ENCODE peak calls at places on chromosomes 3 and 15, in four cellular contexts. V is HCT116, Q is K562, Z is H1. X is an unnamed sample.

GRCh38 chr3:23685484-23686258 is 120.1 kb upstream of the UBE2E1 start:
- DNase-seq in V (peak; percentile 99), Z (no peak), Q (peak; percentile 53), X (no peak)

GRCh38 chr15:92666780-92667179 is 11.2 kb upstream of the FAM174B start:
- DNase-seq in Q (no peak), Z (no peak), V (no peak), X (no peak)

GRCh38 chr3:20935791-20936190 is 749.8 kb upstream of the SGO1 start:
- DNase-seq in Z (no peak), Q (no peak), V (no peak), X (no peak)

GRCh38 chr3:184503647-184504046 is 57.9 kb upstream of the EPHB3 start:
- DNase-seq in V (no peak), Q (no peak), Z (no peak), X (no peak)

GRCh38 chr15:70526974-70527325 is 236.4 kb downstream of the UACA start:
- DNase-seq in Q (no peak), V (no peak), Z (no peak), X (no peak)

GRCh38 chr3:51961011-51961410 is 5.8 kb downstream of the GPR62 start:
- DNase-seq in Z (no peak), V (no peak), Q (no peak), X (no peak)

GRCh38 chr3:169939751-169940150 is 26.9 kb upstream of the SEC62 start:
- DNase-seq in Q (no peak), Z (no peak), V (no peak), X (no peak)

GRCh38 chr3:13879946-13880810 is at the start of gene WNT7A:
- DNase-seq in V (no peak), Q (peak; percentile 75), Z (no peak), X (no peak)

GRCh38 chr15:77821188-77821958 is 188.7 kb upstream of the LINGO1 start:
- DNase-seq in Z (peak; percentile 41), Q (peak; percentile 77), V (peak; percentile 37), X (no peak)

GRCh38 chr3:45841380-45841700 is 579 bp downstream of the LZTFL1 start:
- DNase-seq in V (no peak), Q (no peak), Z (no peak), X (no peak)

GRCh38 chr3:126270145-126270811 is 86.9 kb downstream of the KLF15 start:
- DNase-seq in Q (no peak), Z (no peak), V (no peak), X (no peak)

GRCh38 chr15:88106063-88106462 is 150.5 kb downstream of the NTRK3 start:
- DNase-seq in V (no peak), Q (no peak), Z (no peak), X (no peak)

GRCh38 chr3:172110127-172110779 is 70.9 kb downstream of the FNDC3B start:
- DNase-seq in Q (no peak), V (no peak), Z (no peak), X (no peak)

GRCh38 chr3:169945313-169945712 is 21.3 kb upstream of the SEC62 start:
- DNase-seq in Q (peak; percentile 16), Z (no peak), V (no peak), X (peak; percentile 85)

GRCh38 chr15:76865548-76865991 is 39.6 kb downstream of the SCAPER start:
- DNase-seq in Z (no peak), Q (no peak), V (no peak), X (no peak)

GRCh38 chr15:88036154-88036839 is 220.2 kb downstream of the NTRK3 start:
- DNase-seq in Z (no peak), Q (no peak), V (no peak), X (no peak)

GRCh38 chr15:64634020-64634419 is 141.4 kb downstream of the RBPMS2 start:
- DNase-seq in Z (no peak), V (no peak), Q (no peak), X (peak; percentile 96)

GRCh38 chr3:167668651-167669050 is 14.9 kb upstream of the WDR49 start:
- DNase-seq in V (no peak), Q (no peak), Z (no peak), X (no peak)

GRCh38 chr3:56620371-56620770 is 62.7 kb downstream of the TASOR start:
- DNase-seq in Z (no peak), V (no peak), Q (no peak), X (no peak)

GRCh38 chr3:24936574-24936973 is 441.9 kb upstream of the THRB start:
- DNase-seq in Q (no peak), V (no peak), Z (no peak), X (no peak)

GRCh38 chr3:88061749-88062148 is 2.7 kb downstream of the ZNF654 start:
- DNase-seq in V (no peak), Z (no peak), Q (no peak), X (no peak)

GRCh38 chr15:88465633-88466219 is 1.5 kb downstream of the MRPL46 start:
- DNase-seq in Z (no peak), V (no peak), Q (no peak), X (no peak)

GRCh38 chr3:69008980-69009379 is 4.5 kb downstream of the EOGT start:
- DNase-seq in Q (no peak), Z (no peak), V (no peak), X (no peak)

GRCh38 chr3:188830955-188831354 is 340.8 kb upstream of the TPRG1 start:
- DNase-seq in Q (no peak), Z (no peak), V (no peak), X (no peak)

GRCh38 chr3:64667887-64668581 is 19.8 kb downstream of the ADAMTS9 start:
- DNase-seq in Q (no peak), Z (no peak), V (no peak), X (no peak)

GRCh38 chr15:73996939-73997338 is 2.4 kb downstream of the PML start:
- DNase-seq in Q (no peak), V (no peak), Z (no peak), X (no peak)

GRCh38 chr3:14921811-14922705 is 25.3 kb upstream of the NR2C2 start:
- DNase-seq in Z (no peak), V (no peak), Q (no peak), X (no peak)

GRCh38 chr3:100136921-100137320 is 22.6 kb upstream of the FILIP1L start:
- DNase-seq in Q (no peak), Z (no peak), V (no peak), X (no peak)
- TF ChIP-seq EGR1 in Q (no peak), Z (no peak), V (no peak), X (no peak)

DNA sequence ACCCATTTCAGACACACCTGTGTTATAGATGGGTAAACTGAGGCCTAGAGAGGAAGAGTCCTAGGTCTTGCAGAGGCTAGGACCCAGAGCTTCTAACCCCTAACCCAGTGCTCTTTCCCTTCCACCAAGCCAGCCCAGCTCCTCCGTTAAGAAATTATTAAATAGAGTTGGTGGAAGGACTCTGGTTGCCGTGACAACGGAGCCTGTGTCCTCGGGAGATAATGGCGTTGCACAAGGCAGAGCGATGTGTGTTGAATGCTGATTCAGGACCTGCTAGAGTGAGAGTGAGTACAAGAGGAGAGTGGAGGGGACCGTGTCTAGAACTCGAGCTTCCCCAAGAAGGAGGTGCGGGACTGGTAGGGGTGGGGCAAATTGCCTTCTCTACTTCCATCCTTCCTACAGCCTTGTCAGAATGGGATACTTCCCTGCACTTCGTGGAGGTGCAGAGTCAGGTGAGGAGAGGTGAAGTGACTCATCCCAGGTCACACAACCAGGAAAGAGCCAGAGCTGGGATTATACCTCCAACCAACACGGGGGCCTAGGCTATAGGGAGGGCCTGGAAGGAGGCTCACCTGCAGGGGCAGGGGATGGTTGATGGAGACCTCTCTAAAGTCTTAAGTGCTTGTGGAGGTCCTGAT is 8.6 kb downstream of the SLC6A1 start:
- DNase-seq in Q (peak; percentile 28), Z (no peak), V (no peak), X (no peak)
- TF ChIP-seq EGR1 in Q (no peak), Z (no peak), V (no peak), X (no peak)

GRCh38 chr3:108298056-108298455 is 1.7 kb downstream of the HHLA2 start:
- DNase-seq in Q (no peak), Z (no peak), V (no peak), X (no peak)

GRCh38 chr3:108297636-108298035 is 1.3 kb downstream of the HHLA2 start:
- DNase-seq in Q (no peak), V (no peak), Z (no peak), X (no peak)

GRCh38 chr3:108293858-108294257 is 2.5 kb upstream of the HHLA2 start:
- DNase-seq in Z (no peak), Q (no peak), V (no peak), X (no peak)

GRCh38 chr3:108292905-108293328 is 3.4 kb upstream of the HHLA2 start:
- DNase-seq in Z (no peak), V (no peak), Q (no peak), X (peak; percentile 69)

DNA sequence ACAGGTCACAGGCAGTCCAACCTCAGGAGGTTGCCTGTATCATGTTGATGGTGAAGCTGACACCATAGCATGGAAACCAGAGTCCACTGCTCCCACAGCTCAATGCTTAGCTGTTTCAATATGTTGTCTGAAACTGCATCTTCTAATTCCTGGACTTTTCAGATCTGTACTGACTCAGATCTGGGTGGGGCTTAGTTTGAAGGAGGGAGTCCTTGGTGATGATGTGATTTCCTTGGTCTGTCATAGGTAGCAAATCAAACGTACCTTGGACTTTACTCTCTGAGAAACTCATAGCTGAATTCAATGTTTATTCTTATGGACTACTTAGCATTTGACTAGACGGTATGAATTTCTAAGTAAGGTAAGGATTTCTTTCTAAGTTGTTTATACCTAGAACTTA is at the start of gene HHLA2:
- DNase-seq in Z (no peak), V (no peak), Q (no peak), X (no peak)
- TF ChIP-seq EGR1 in Z (no peak), V (no peak), Q (no peak), X (no peak)

GRCh38 chr3:34419801-34420200 is 621.4 kb downstream of the PDCD6IP start:
- DNase-seq in V (no peak), Z (no peak), Q (no peak), X (no peak)
- TF ChIP-seq EGR1 in V (no peak), Z (no peak), Q (no peak), X (no peak)

GRCh38 chr3:196399485-196399945 is 32.7 kb downstream of the UBXN7 start:
- DNase-seq in V (peak; percentile 28), Q (no peak), Z (no peak), X (no peak)
- TF ChIP-seq EGR1 in V (no peak), Q (no peak), Z (no peak), X (no peak)

GRCh38 chr3:132553811-132554210 is 43.3 kb upstream of the ACKR4 start:
- DNase-seq in Z (no peak), V (no peak), Q (no peak), X (no peak)

GRCh38 chr3:132549169-132549568 is 47.9 kb upstream of the ACKR4 start:
- DNase-seq in Q (no peak), V (no peak), Z (no peak), X (no peak)

GRCh38 chr3:132554437-132554836 is 42.6 kb upstream of the ACKR4 start:
- DNase-seq in Q (no peak), V (no peak), Z (no peak), X (no peak)

GRCh38 chr3:132550579-132551305 is 46.3 kb upstream of the ACKR4 start:
- DNase-seq in Z (no peak), Q (no peak), V (no peak), X (no peak)

GRCh38 chr3:132549890-132550578 is 47.0 kb upstream of the ACKR4 start:
- DNase-seq in Z (no peak), V (no peak), Q (no peak), X (peak; percentile 9)
- TF ChIP-seq EGR1 in Z (no peak), V (no peak), Q (no peak), X (no peak)

X was measured in GM12878.